ENCODE peak calls at places on chromosomes 16 and 17, in four cellular contexts. M is GM10248, E is fibroblast of lung, R is AG10803. B is an unnamed sample.

GRCh38 chr17:18968945-18969887 is 17.3 kb downstream of the SLC5A10 start:
- DNase-seq in R (no peak), E (no peak), M (no peak), B (no peak)

GRCh38 chr16:86631441-86631840 is 53.1 kb downstream of the FOXL1 start:
- DNase-seq in R (no peak), E (no peak), M (no peak), B (no peak)

GRCh38 chr16:66923866-66924265 is 1.5 kb downstream of the RRAD start:
- DNase-seq in M (no peak), R (no peak), E (no peak), B (no peak)

GRCh38 chr16:87471278-87472141 is 21.3 kb downstream of the ZCCHC14 start:
- DNase-seq in R (peak), E (no peak), M (no peak), B (no peak)

GRCh38 chr17:73648543-73648820 is 4.2 kb upstream of the SDK2 start:
- DNase-seq in E (no peak), R (no peak), M (no peak), B (peak)

GRCh38 chr17:38889745-38890409 is 20.0 kb downstream of the LASP1 start:
- DNase-seq in M (no peak), R (no peak), E (no peak), B (no peak)

GRCh38 chr16:28543072-28543471 is 4.3 kb upstream of the NUPR1 start:
- DNase-seq in M (no peak), E (no peak), R (no peak), B (no peak)

GRCh38 chr17:1485748-1486376 is 6.6 kb downstream of the MYO1C start:
- DNase-seq in R (peak), E (peak), M (peak), B (peak)

GRCh38 chr17:50264263-50265113 is 9.8 kb upstream of the TMEM92 start:
- DNase-seq in M (peak), E (no peak), R (peak), B (no peak)

B was measured in osteocyte.